ENCODE peak calls at places on chromosomes 4 and X, in five cellular contexts. R, E, L, B and G are unnamed samples.
A peak's percentile ranks its signal among the peaks of the same experiment; 100 is the strongest.

GRCh38 chr4:185729300-185729912 is 82.6 kb downstream of the SORBS2 start:
- DNase-seq in L (no peak), R (no peak), B (no peak), E (no peak), G (no peak)

GRCh38 chr4:182391111-182391684 is 148.0 kb downstream of the TENM3 start:
- DNase-seq in B (no peak), R (no peak), E (no peak), L (no peak), G (no peak)

GRCh38 chr4:139301821-139302611 is at the start of gene NDUFC1:
- DNase-seq in E (peak; percentile 42), R (no peak), B (peak; percentile 65), L (peak; percentile 37), G (peak; percentile 32)

GRCh38 chr4:155705664-155706063 is 39.0 kb downstream of the GUCY1A1 start:
- DNase-seq in E (no peak), R (no peak), B (no peak), L (peak; percentile 10), G (no peak)

GRCh38 chr4:40180356-40180755 is 16.5 kb upstream of the RHOH start:
- DNase-seq in E (no peak), B (no peak), R (no peak), L (peak; percentile 62), G (no peak)

GRCh38 chrX:119735467-119735866 is 22.9 kb upstream of the SOWAHD start:
- DNase-seq in B (no peak), L (no peak), E (no peak), R (no peak), G (no peak)

GRCh38 chr4:57023104-57023503 is 44.4 kb downstream of the POLR2B start:
- DNase-seq in R (no peak), L (peak; percentile 99), B (no peak), E (no peak), G (no peak)

GRCh38 chr4:115883251-115883650 is 769.8 kb upstream of the NDST4 start:
- DNase-seq in R (no peak), L (no peak), B (no peak), E (no peak), G (no peak)

GRCh38 chr4:3667258-3667657 is 98.9 kb upstream of the ADRA2C start:
- DNase-seq in E (no peak), R (no peak), B (no peak), L (no peak), G (no peak)

GRCh38 chr4:78602334-78602733 is 50.8 kb downstream of the ANXA3 start:
- DNase-seq in B (peak; percentile 44), L (no peak), R (no peak), E (no peak), G (no peak)

GRCh38 chr4:70280567-70280966 is 38.2 kb downstream of the CSN3 start:
- DNase-seq in E (no peak), R (no peak), B (no peak), L (no peak), G (no peak)

GRCh38 chr4:124334119-124334518 is 378.4 kb downstream of the ANKRD50 start:
- DNase-seq in R (no peak), L (peak; percentile 83), B (peak; percentile 57), E (no peak), G (peak; percentile 39)

GRCh38 chr4:145155268-145155870 is 25.0 kb downstream of the OTUD4 start:
- DNase-seq in R (no peak), B (no peak), L (no peak), E (no peak), G (no peak)

GRCh38 chrX:53048169-53049126 is at the start of gene GPR173:
- DNase-seq in E (no peak), L (peak; percentile 49), B (no peak), R (peak; percentile 66), G (peak; percentile 79)

GRCh38 chrX:120315776-120316175 is 4.5 kb upstream of the TMEM255A start:
- DNase-seq in R (no peak), B (no peak), L (peak; percentile 44), E (no peak), G (no peak)

GRCh38 chr4:20370284-20370683 is 118.6 kb downstream of the SLIT2 start:
- DNase-seq in L (no peak), E (no peak), R (no peak), B (no peak), G (no peak)

GRCh38 chrX:39063037-39063436 is 261.8 kb downstream of the MID1IP1 start:
- DNase-seq in R (no peak), L (peak; percentile 48), E (no peak), B (no peak), G (no peak)

GRCh38 chr4:149881744-149882143 is 66.1 kb upstream of the IQCM start:
- DNase-seq in E (no peak), B (no peak), R (no peak), L (no peak), G (no peak)

GRCh38 chrX:12814434-12814833 is 23.2 kb downstream of the PRPS2 start:
- DNase-seq in L (peak; percentile 79), R (no peak), E (no peak), B (peak; percentile 60), G (peak; percentile 33)

GRCh38 chr4:75662626-75663025 is 10.6 kb downstream of the G3BP2 start:
- DNase-seq in E (no peak), B (no peak), L (no peak), R (no peak), G (no peak)

GRCh38 chr4:175369087-175369486 is 443.0 kb downstream of the GPM6A start:
- DNase-seq in R (no peak), E (no peak), B (no peak), L (no peak), G (no peak)

GRCh38 chrX:40809210-40809609 is 73.9 kb upstream of the MED14 start:
- DNase-seq in B (no peak), L (peak; percentile 14), E (no peak), R (no peak), G (no peak)

GRCh38 chrX:110015027-110015426 is 12.1 kb downstream of the TMEM164 start:
- DNase-seq in R (no peak), E (no peak), B (no peak), L (no peak), G (no peak)

GRCh38 chr4:3871181-3871852 is 105.1 kb downstream of the ADRA2C start:
- DNase-seq in R (no peak), E (no peak), L (no peak), B (peak; percentile 13), G (no peak)

GRCh38 chrX:20265726-20266681 is 705 bp downstream of the RPS6KA3 start:
- DNase-seq in E (peak; percentile 3), B (peak; percentile 13), R (peak; percentile 11), L (peak; percentile 48), G (no peak)

GRCh38 chrX:118499295-118499694 is 3.7 kb downstream of the DOCK11 start:
- DNase-seq in L (no peak), E (no peak), R (no peak), B (no peak), G (no peak)

GRCh38 chr4:5802565-5802964 is 90.3 kb downstream of the CRMP1 start:
- DNase-seq in B (no peak), E (no peak), R (no peak), L (no peak), G (no peak)

GRCh38 chr4:116055857-116056827 is 942.7 kb upstream of the NDST4 start:
- DNase-seq in L (peak; percentile 49), R (no peak), E (no peak), B (peak; percentile 42), G (no peak)

GRCh38 chr4:5399790-5400421 is 308.5 kb downstream of the EVC2 start:
- DNase-seq in E (no peak), L (peak; percentile 50), B (peak; percentile 37), R (no peak), G (peak; percentile 5)

GRCh38 chr4:52976523-52977230 is 114.6 kb downstream of the RASL11B start:
- DNase-seq in B (no peak), E (no peak), R (no peak), L (no peak), G (no peak)

GRCh38 chr4:138291431-138291830 is 49.3 kb upstream of the SLC7A11 start:
- DNase-seq in R (no peak), L (no peak), B (no peak), E (no peak), G (no peak)

GRCh38 chr4:8291701-8292387 is 22.3 kb downstream of the HTRA3 start:
- DNase-seq in L (no peak), E (no peak), R (no peak), B (no peak), G (no peak)